ENCODE peak calls at places on chromosomes 13 and 19, in four cellular contexts. O, X, G and K are unnamed samples.

GRCh38 chr13:80685942-80686341 is 345.0 kb upstream of the SPRY2 start:
- DNase-seq in X (no peak), O (no peak), G (no peak), K (no peak)

GRCh38 chr13:61954092-61954491 is 538.4 kb upstream of the PCDH20 start:
- DNase-seq in G (no peak), X (no peak), O (no peak), K (no peak)

GRCh38 chr13:98202026-98202425 is 25.0 kb upstream of the RNF113B start:
- DNase-seq in O (no peak), X (no peak), G (no peak), K (no peak)

GRCh38 chr19:17766543-17767131 is 15.4 kb downstream of the FCHO1 start:
- DNase-seq in X (no peak), G (peak), O (no peak), K (no peak)

GRCh38 chr19:50893047-50893737 is 18.0 kb downstream of the KLK4 start:
- DNase-seq in G (no peak), O (no peak), X (no peak), K (no peak)

GRCh38 chr13:53781941-53782340 is 753.3 kb downstream of the OLFM4 start:
- DNase-seq in X (no peak), G (no peak), O (no peak), K (no peak)

GRCh38 chr13:58598241-58598640 is 966.7 kb downstream of the PCDH17 start:
- DNase-seq in G (no peak), O (no peak), X (no peak), K (no peak)

GRCh38 chr13:30792257-30793000 is 57.1 kb downstream of the ALOX5AP start:
- DNase-seq in O (no peak), X (no peak), G (no peak), K (peak)